ENCODE peak calls at places on chromosomes 16 and 17, in six cellular contexts. M, T, U, L, D and B are unnamed samples. For H3K9me2, the result is how much of the 10 kb centered on the place peaks cover.

GRCh38 chr16:1206786-1207185 is 18.3 kb downstream of the TPSG1 start:
- DNase-seq in D (no peak), T (no peak), M (no peak), L (no peak), U (no peak), B (no peak)

GRCh38 chr16:31295206-31295605 is 35.4 kb downstream of the ITGAM start:
- DNase-seq in L (no peak), M (no peak), U (no peak), T (no peak), D (no peak), B (no peak)

GRCh38 chr17:9052921-9053320 is 31.6 kb downstream of the NTN1 start:
- DNase-seq in T (no peak), L (no peak), D (no peak), M (no peak), U (no peak), B (no peak)

GRCh38 chr17:47785538-47786123 is 36.0 kb downstream of the OSBPL7 start:
- DNase-seq in T (no peak), D (no peak), M (peak), U (peak), L (peak), B (peak)

GRCh38 chr17:16472539-16472938 is 19.5 kb downstream of the LRRC75A start:
- DNase-seq in L (no peak), M (no peak), D (no peak), T (no peak), U (no peak), B (no peak)

GRCh38 chr17:58402047-58402446 is 15.3 kb downstream of the RNF43 start:
- DNase-seq in L (no peak), M (peak), D (no peak), T (peak), U (peak), B (no peak)

GRCh38 chr16:17213025-17213424 is 257.7 kb downstream of the XYLT1 start:
- DNase-seq in T (no peak), M (no peak), U (no peak), L (no peak), D (no peak), B (no peak)

GRCh38 chr16:89565506-89566372 is 5.3 kb downstream of the RPL13 start:
- DNase-seq in U (peak), L (peak), D (peak), M (peak), T (peak), B (peak)

GRCh38 chr17:74497471-74497870 is 31.0 kb downstream of the CD300A start:
- DNase-seq in L (no peak), U (no peak), D (no peak), T (no peak), M (no peak), B (no peak)

GRCh38 chr17:7844292-7845154 is 10.3 kb upstream of the TMEM88 start:
- DNase-seq in M (peak), T (peak), L (peak), U (peak), D (peak), B (peak)

GRCh38 chr17:63974594-63975192 is 2.0 kb upstream of the SCN4A start:
- DNase-seq in U (peak), M (peak), T (peak), D (no peak), L (no peak), B (no peak)

GRCh38 chr17:44967026-44967906 is 837 bp downstream of the C1QL1 start:
- DNase-seq in L (no peak), M (no peak), U (no peak), D (peak), T (no peak), B (no peak)

GRCh38 chr17:44970136-44970737 is 2.1 kb upstream of the C1QL1 start:
- DNase-seq in D (peak), U (no peak), L (no peak), T (no peak), M (peak), B (peak)

GRCh38 chr17:44968225-44969143 is at the start of gene C1QL1:
- DNase-seq in D (peak), L (peak), T (peak), M (peak), U (peak), B (peak)

GRCh38 chr17:44967907-44968224 is 237 bp downstream of the C1QL1 start:
- DNase-seq in T (no peak), M (no peak), U (no peak), L (no peak), D (no peak), B (no peak)

DNA sequence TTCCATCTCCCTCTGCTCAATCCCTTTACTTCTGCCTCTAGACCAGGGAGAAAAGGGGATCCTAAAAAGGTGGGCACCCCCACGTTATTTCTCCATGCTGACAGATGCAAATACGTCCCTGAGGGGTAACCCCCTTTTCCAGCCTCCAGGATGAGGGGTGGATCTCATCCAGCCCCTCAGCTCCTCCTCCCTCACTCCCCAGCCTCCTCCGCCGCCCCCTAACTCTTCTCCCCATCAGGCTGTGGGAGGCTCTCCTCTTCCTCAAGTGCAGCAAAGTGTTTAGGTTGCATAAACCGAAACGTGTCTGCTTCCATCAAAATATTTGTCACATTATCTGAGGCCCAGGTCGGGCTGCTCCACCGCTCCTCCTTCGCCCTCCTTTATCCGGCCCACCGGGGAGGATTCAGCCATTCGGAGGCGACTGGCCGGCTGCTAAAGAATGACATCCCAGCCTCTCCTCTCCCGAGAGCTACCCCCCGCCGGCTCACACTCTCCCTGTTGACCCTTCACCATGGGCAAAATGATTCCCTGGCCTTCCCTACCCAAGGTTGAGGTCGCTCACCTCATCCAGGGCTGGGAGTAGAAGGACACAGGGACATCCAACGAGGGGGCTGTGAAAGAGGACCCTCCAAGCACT is 1.2 kb upstream of the C1QL1 start:
- DNase-seq in L (no peak), D (peak), U (no peak), T (no peak), M (no peak), B (no peak)
- H3K9ac ChIP-seq in L (no peak), D (no peak), U (no peak), T (no peak), M (no peak), B (no peak)

DNA sequence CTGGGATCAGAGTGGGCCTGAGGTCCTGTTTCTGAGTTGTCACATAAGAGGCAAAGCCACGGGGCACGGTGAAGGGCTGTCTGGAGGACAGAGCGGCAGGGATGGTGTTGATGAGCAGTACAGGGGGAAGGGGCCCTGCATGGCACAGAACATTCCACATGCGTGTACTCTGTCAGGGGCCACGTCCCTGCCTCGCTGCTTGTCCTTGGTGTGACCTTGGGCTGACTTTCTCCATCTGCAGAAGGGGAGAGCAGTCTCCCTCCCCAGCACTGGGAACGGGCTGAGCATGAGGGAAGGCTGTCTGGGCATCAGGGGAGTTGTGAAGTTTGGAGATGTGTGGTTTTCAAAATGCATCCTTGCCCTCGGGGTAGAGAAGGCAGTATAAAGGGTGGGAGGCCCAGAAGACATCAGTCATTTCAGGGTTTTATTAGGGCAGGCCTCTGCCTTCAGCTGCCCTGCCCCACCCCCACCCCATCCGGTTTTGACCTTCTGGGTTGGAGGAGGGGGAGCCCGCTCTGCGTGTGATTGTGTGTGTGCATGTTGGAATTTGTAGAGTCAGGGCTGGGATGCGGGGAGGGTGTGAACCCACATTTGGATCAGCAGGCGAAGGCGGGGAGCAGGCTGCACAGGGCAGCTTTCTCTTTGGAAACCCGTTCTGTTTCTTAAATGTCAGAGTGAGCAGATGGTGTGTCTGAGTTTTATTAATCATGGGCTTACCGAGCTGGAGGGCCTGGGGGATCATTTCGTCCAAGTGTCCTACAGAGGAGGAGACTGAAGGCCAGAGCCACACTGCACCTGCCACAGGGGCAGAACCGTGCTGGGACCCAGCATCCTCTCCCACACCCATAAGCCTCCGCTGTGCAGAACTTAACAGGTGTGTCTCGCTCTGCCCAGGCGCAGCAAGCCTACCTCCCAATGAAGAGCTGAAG is 71.2 kb upstream of the GSE1 start:
- DNase-seq in T (no peak), L (no peak), D (no peak), M (peak), U (no peak), B (no peak)
- H3K9me2 ChIP-seq in T (under half), L (under half), D (under half), M (under half), U (under half), B (under half)

GRCh38 chr17:50199651-50200446 is 1.6 kb downstream of the COL1A1 start:
- DNase-seq in U (peak), L (peak), T (peak), M (peak), D (peak), B (peak)
- H3K9ac ChIP-seq in U (peak), L (peak), T (peak), M (peak), D (peak), B (no peak)

DNA sequence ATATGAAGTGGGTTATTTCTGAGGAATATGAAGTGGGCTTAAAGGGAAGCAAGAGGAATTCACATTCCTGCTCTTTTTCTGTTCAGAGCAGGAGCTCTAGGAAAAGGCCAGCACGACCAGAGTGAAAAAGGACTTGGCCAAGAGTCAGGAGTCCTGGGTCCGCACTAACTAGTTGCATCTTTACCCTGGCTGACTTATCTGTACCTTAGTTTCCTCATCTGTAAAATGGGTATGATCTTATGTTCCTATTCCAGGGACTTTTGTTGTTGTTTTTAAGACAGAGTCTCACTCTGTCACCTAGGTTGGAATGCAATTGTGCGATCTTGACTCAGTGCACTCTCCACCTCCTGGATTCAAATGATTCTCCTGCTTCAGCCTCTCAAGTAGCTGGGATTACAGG is 52.5 kb downstream of the CNGB1 start:
- DNase-seq in T (no peak), L (no peak), U (no peak), D (no peak), M (no peak), B (no peak)
- H3K9me2 ChIP-seq in T (under half), L (under half), U (under half), D (under half), M (under half), B (under half)

GRCh38 chr16:3165111-3165822 is 22.7 kb upstream of the OR1F1 start:
- DNase-seq in L (no peak), D (no peak), M (no peak), T (no peak), U (no peak), B (no peak)
- H3K9ac ChIP-seq in L (no peak), D (no peak), M (no peak), T (no peak), U (no peak), B (peak)

DNA sequence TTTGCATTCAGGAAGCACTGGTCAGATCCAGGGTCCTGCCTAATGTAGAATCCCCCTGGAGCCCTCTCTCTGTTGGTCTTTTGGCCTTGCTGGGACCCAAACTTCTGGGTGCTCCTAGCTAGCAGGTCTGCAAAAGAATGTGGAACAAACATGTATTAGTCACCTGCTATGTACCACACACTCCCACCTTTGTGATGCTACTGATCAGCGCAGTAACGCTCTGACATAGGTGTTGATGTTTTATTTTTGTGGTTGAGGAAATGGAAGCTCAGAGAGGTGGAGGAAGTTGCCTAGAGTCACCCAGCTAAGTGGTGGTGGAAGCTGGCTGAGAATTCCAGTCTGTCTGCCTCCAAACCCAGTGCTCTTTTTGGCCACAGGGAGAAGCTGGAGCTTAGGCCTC is 35.8 kb upstream of the LGALS9 start:
- DNase-seq in T (no peak), U (no peak), D (no peak), M (no peak), L (no peak), B (no peak)
- H3K9me2 ChIP-seq in T (under half), U (under half), D (under half), M (under half), L (under half), B (under half)